ENCODE peak calls at places on chromosomes 16 and 17, in eight cellular contexts. Z, K, B, O, D, X, N and P are unnamed samples. For H3K27me3 and H3K4me1, the result is how much of the 10 kb centered on the place peaks cover.

GRCh38 chr16:400061-400540 is 1.6 kb upstream of the DECR2 start:
- DNase-seq in D (no peak), Z (no peak), O (peak), N (no peak), K (no peak), B (no peak), X (no peak), P (no peak)

GRCh38 chr16:31400191-31400590 is 7.1 kb downstream of the ITGAD start:
- DNase-seq in X (no peak), B (no peak), O (no peak), N (no peak), K (peak), D (no peak), Z (peak), P (no peak)

GRCh38 chr17:81869221-81870154 is 1.6 kb downstream of the ARHGDIA start:
- DNase-seq in B (peak), N (peak), X (no peak), Z (peak), O (peak), K (no peak), D (peak), P (no peak)

GRCh38 chr17:80720624-80721577 is 176.3 kb downstream of the RPTOR start:
- DNase-seq in O (no peak), D (no peak), B (no peak), X (no peak), N (no peak), K (no peak), Z (peak), P (no peak)

GRCh38 chr16:3576211-3576610 is 992 bp downstream of the NLRC3 start:
- DNase-seq in D (no peak), O (no peak), B (no peak), N (no peak), K (no peak), X (no peak), Z (peak), P (no peak)

GRCh38 chr17:28727727-28728363 is 743 bp upstream of the NEK8 start:
- DNase-seq in B (peak), O (peak), K (peak), X (peak), Z (peak), D (no peak), N (peak), P (peak)

GRCh38 chr16:66635406-66635805 is 30.9 kb downstream of the CMTM3 start:
- DNase-seq in B (no peak), O (no peak), Z (no peak), D (no peak), N (no peak), K (no peak), X (no peak), P (no peak)

GRCh38 chr16:30659507-30660423 is 1.5 kb downstream of the FBRS start:
- DNase-seq in X (no peak), O (peak), N (no peak), Z (peak), D (no peak), K (no peak), B (no peak), P (no peak)

GRCh38 chr17:73478768-73479424 is 165.3 kb downstream of the SDK2 start:
- DNase-seq in B (no peak), K (no peak), N (no peak), D (no peak), Z (no peak), O (peak), X (no peak), P (no peak)

GRCh38 chr16:31507617-31507928 is 618 bp downstream of the RUSF1 start:
- DNase-seq in N (no peak), D (no peak), X (no peak), Z (no peak), O (no peak), B (no peak), K (no peak), P (no peak)

GRCh38 chr17:79615926-79616325 is 5.1 kb upstream of the RBFOX3 start:
- DNase-seq in Z (peak), B (no peak), K (peak), X (no peak), N (no peak), O (peak), D (no peak), P (no peak)

GRCh38 chr17:67421869-67422273 is 44.8 kb downstream of the PITPNC1 start:
- DNase-seq in N (no peak), D (no peak), X (no peak), Z (no peak), K (no peak), B (peak), O (no peak), P (no peak)

GRCh38 chr17:39027037-39027436 is 59.8 kb upstream of the FBXO47 start:
- DNase-seq in X (no peak), K (peak), N (peak), Z (peak), B (peak), O (peak), D (no peak), P (no peak)

GRCh38 chr16:56652600-56652999 is 914 bp downstream of the MT1B start:
- DNase-seq in Z (no peak), N (no peak), O (no peak), B (no peak), D (no peak), K (no peak), X (no peak), P (no peak)

GRCh38 chr16:56653218-56653617 is 1.5 kb downstream of the MT1B start:
- DNase-seq in X (no peak), D (no peak), N (no peak), Z (no peak), B (no peak), K (no peak), O (no peak), P (no peak)

GRCh38 chr16:56649271-56649670 is 2.4 kb upstream of the MT1B start:
- DNase-seq in N (no peak), K (no peak), X (no peak), D (no peak), Z (no peak), B (no peak), O (no peak), P (no peak)

GRCh38 chr16:56649820-56650219 is 1.9 kb upstream of the MT1B start:
- DNase-seq in N (no peak), Z (no peak), O (no peak), K (no peak), D (no peak), B (no peak), X (no peak), P (no peak)

DNA sequence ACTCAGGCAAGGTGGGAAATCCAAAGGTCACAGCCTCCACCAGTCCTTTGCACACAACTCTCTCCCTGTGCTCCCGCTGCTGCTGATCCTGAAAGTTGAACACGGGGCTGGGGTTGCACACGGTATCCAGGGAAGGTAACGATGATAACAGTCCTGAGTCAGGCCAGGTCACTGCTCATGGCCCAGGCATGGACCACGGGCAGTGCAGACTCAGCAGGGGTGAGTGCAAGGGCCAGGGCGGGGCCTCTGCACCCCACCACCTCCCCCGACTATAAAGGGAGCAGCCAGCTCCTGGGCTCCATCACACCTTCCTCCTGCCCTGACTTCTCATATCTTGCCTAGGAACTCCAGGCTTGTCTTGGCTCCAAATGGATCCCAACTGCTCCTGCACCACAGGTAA is at the start of gene MT1B:
- DNase-seq in K (no peak), Z (no peak), B (no peak), D (no peak), O (no peak), X (no peak), N (no peak), P (no peak)
- H3K27me3 ChIP-seq in K (under half), Z (under half), B (under half), D (under half), O (half or more), X (under half), N (half or more), P (under half)

GRCh38 chr17:72408641-72409040 is 287.8 kb downstream of the SOX9 start:
- DNase-seq in Z (no peak), B (no peak), N (no peak), K (no peak), D (no peak), O (no peak), X (no peak), P (no peak)
- H3K4me1 ChIP-seq in Z (under half), B (under half), N (under half), K (under half), D (under half), O (under half), X (under half), P (under half)

DNA sequence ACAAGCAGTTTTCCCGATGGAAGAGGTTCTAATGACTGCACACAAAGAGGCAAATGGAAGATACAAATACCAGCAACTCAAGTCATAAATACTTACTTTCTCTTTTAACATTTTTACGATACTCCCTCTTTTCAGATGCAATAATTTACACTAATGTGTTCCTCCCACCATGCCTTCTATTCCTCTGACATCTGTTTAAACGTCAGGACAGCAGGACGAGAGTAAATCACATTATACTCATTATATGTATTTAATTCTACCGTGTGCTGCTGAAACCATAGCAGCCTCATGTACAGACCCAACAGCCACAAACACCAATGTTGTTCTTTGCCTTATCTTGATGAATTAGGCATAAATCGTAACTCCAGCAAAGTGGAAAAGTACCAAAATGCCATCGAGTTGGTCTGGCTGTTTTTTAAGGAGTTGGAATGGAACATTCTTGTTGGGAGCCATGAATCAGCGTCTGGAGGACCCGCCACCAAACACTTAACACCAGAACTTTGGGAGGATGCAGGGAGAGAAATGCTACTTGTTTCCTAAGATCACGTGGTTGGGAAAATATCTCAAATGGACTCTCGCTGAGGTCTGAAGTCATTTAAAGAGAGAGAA is 82.9 kb upstream of the FOXF1 start:
- DNase-seq in X (no peak), Z (no peak), B (no peak), O (no peak), N (no peak), D (no peak), K (no peak), P (no peak)
- H3K27me3 ChIP-seq in X (under half), Z (under half), B (under half), O (under half), N (under half), D (under half), K (under half), P (under half)

GRCh38 chr17:50853015-50853615 is 13.0 kb downstream of the TOB1 start:
- DNase-seq in B (no peak), O (peak), X (no peak), D (peak), N (peak), Z (no peak), K (no peak), P (no peak)

GRCh38 chr17:50858486-50859225 is 7.5 kb downstream of the TOB1 start:
- DNase-seq in Z (no peak), N (no peak), O (no peak), D (no peak), B (no peak), X (no peak), K (no peak), P (no peak)

GRCh38 chr17:50855708-50856330 is 10.3 kb downstream of the TOB1 start:
- DNase-seq in K (no peak), O (no peak), D (no peak), Z (no peak), B (no peak), N (no peak), X (no peak), P (no peak)

GRCh38 chr17:50853781-50854180 is 12.4 kb downstream of the TOB1 start:
- DNase-seq in O (peak), X (no peak), B (no peak), K (no peak), D (peak), Z (no peak), N (no peak), P (no peak)

DNA sequence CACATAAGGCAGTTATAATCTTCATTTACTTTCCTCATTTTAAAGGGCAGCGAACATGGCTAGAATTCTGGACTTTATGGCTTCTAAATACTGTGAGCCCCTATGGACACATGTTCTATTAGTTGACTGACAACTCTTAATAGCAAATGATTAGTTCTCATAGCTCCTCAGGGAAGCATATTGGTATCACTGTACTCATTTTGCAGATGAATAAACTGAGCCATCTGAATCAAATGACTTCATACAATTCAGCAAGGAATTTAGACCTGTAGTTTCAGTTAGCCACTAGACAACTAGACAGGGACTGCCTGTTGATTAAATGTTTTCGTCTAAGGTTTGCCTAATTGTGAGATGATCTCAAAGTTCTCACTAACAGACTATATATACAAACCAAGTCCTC is 9.7 kb downstream of the TOB1 start:
- DNase-seq in D (no peak), B (no peak), X (no peak), N (no peak), K (no peak), Z (no peak), O (no peak), P (no peak)
- H3K4me1 ChIP-seq in D (under half), B (under half), X (under half), N (under half), K (under half), Z (under half), O (under half), P (under half)